ENCODE peak calls at places on chromosomes 2 and 18, in eight cellular contexts. G, E, C, P, K, O, Z and Q are unnamed samples.

GRCh38 chr2:160388464-160389263 is 104.9 kb downstream of the RBMS1 start:
- DNase-seq in P (no peak), C (no peak), G (peak), E (no peak), K (peak), Z (peak), O (no peak), Q (peak)

GRCh38 chr18:14978962-14979535 is 231.1 kb downstream of the ANKRD30B start:
- DNase-seq in Z (no peak), G (peak), C (no peak), O (peak), E (peak), P (peak), K (no peak), Q (no peak)

GRCh38 chr18:14975431-14975830 is 227.5 kb downstream of the ANKRD30B start:
- DNase-seq in O (no peak), K (no peak), C (no peak), G (no peak), Z (no peak), P (no peak), E (no peak), Q (no peak)

GRCh38 chr2:200843993-200844948 is 20.2 kb downstream of the CLK1 start:
- DNase-seq in Z (no peak), P (no peak), G (no peak), O (no peak), K (no peak), E (no peak), C (no peak), Q (no peak)

GRCh38 chr2:222358876-222359275 is 60.1 kb upstream of the PAX3 start:
- DNase-seq in K (peak), E (peak), Z (no peak), O (no peak), P (peak), G (no peak), C (no peak), Q (peak)

GRCh38 chr2:165289069-165289468 is 49.9 kb downstream of the SCN2A start:
- DNase-seq in G (no peak), K (no peak), E (no peak), P (no peak), C (no peak), O (no peak), Z (no peak), Q (no peak)

GRCh38 chr2:85547089-85547858 is 8.3 kb downstream of the MAT2A start:
- DNase-seq in C (no peak), Z (no peak), G (no peak), O (no peak), K (no peak), P (no peak), E (no peak), Q (no peak)

GRCh38 chr2:124894199-124894598 is 869.1 kb downstream of the CNTNAP5 start:
- DNase-seq in P (no peak), E (no peak), C (no peak), O (no peak), G (no peak), Z (no peak), K (no peak), Q (peak)

GRCh38 chr2:18799397-18799796 is 210.0 kb upstream of the NT5C1B start:
- DNase-seq in K (no peak), Z (no peak), O (no peak), E (no peak), C (no peak), P (no peak), G (no peak), Q (peak)

GRCh38 chr18:71321319-71321718 is 1032.5 kb downstream of the SOCS6 start:
- DNase-seq in Z (no peak), C (no peak), P (no peak), K (no peak), O (no peak), E (no peak), G (no peak), Q (no peak)

GRCh38 chr2:180222642-180223041 is 215.5 kb upstream of the CWC22 start:
- DNase-seq in K (no peak), P (peak), E (peak), Z (no peak), C (peak), O (no peak), G (no peak), Q (peak)

GRCh38 chr18:36321636-36322407 is 24.3 kb downstream of the FHOD3 start:
- DNase-seq in C (no peak), E (peak), O (no peak), Z (no peak), G (no peak), P (peak), K (no peak), Q (peak)

GRCh38 chr2:186456941-186457340 is 29.1 kb upstream of the ZC3H15 start:
- DNase-seq in C (peak), K (no peak), Z (no peak), O (no peak), G (no peak), E (peak), P (peak), Q (peak)

GRCh38 chr18:45962461-45962860 is 4.7 kb downstream of the EPG5 start:
- DNase-seq in O (peak), Z (no peak), C (peak), P (peak), E (peak), G (no peak), K (peak), Q (peak)

GRCh38 chr18:75204262-75204977 is 4.5 kb downstream of the PTGR3 start:
- DNase-seq in K (no peak), P (peak), O (peak), Z (peak), C (no peak), E (peak), G (peak), Q (peak)

GRCh38 chr2:100126172-100126571 is 16.2 kb downstream of the AFF3 start:
- DNase-seq in E (no peak), Z (no peak), C (no peak), K (no peak), P (peak), G (no peak), O (no peak), Q (no peak)

GRCh38 chr18:6504605-6505510 is 90.1 kb upstream of the L3MBTL4 start:
- DNase-seq in G (no peak), P (no peak), E (no peak), K (no peak), C (no peak), Z (no peak), O (peak), Q (no peak)

GRCh38 chr2:178419123-178419522 is 31.9 kb downstream of the PRKRA start:
- DNase-seq in G (no peak), P (peak), C (no peak), K (no peak), E (peak), O (no peak), Z (no peak), Q (peak)

GRCh38 chr18:53408271-53408670 is 816.2 kb downstream of the MBD2 start:
- DNase-seq in Z (no peak), O (no peak), C (no peak), E (no peak), P (no peak), G (no peak), K (no peak), Q (no peak)

GRCh38 chr18:48769006-48769646 is 181.6 kb downstream of the SMAD7 start:
- DNase-seq in K (no peak), G (no peak), P (no peak), O (no peak), C (no peak), Z (no peak), E (no peak), Q (no peak)

GRCh38 chr2:86241611-86242010 is 42.4 kb downstream of the MRPL35 start:
- DNase-seq in O (no peak), K (no peak), E (no peak), G (no peak), P (no peak), Z (no peak), C (no peak), Q (no peak)

GRCh38 chr2:186009341-186009740 is 270.7 kb downstream of the FSIP2 start:
- DNase-seq in Z (no peak), P (no peak), K (no peak), O (no peak), E (no peak), G (peak), C (no peak), Q (no peak)

GRCh38 chr18:54392621-54393023 is 34.9 kb downstream of the C18orf54 start:
- DNase-seq in G (peak), E (peak), P (peak), Z (no peak), K (no peak), C (no peak), O (peak), Q (peak)

GRCh38 chr2:107582487-107582886 is 244.2 kb upstream of the RGPD4 start:
- DNase-seq in K (no peak), Z (no peak), G (no peak), O (no peak), E (no peak), P (no peak), C (no peak), Q (no peak)

GRCh38 chr2:879540-879939 is 71.1 kb upstream of the SNTG2 start:
- DNase-seq in O (no peak), K (no peak), P (no peak), C (no peak), Z (peak), E (no peak), G (no peak), Q (no peak)

GRCh38 chr2:108813732-108814131 is 27.2 kb downstream of the CCDC138 start:
- DNase-seq in K (no peak), C (no peak), P (no peak), G (no peak), E (no peak), Z (no peak), O (no peak), Q (no peak)

GRCh38 chr2:7209776-7210555 is 292.8 kb downstream of the RNF144A start:
- DNase-seq in C (no peak), K (no peak), O (no peak), P (peak), E (peak), G (no peak), Z (no peak), Q (no peak)

GRCh38 chr2:167640096-167640495 is 607.3 kb downstream of the STK39 start:
- DNase-seq in O (no peak), C (no peak), Z (no peak), G (no peak), E (no peak), K (no peak), P (no peak), Q (no peak)

GRCh38 chr18:79222790-79223189 is 153.6 kb downstream of the ATP9B start:
- DNase-seq in E (no peak), G (no peak), P (no peak), K (no peak), O (no peak), C (no peak), Z (no peak), Q (no peak)

GRCh38 chr2:231680992-231681852 is 27.1 kb upstream of the PTMA start:
- DNase-seq in C (no peak), E (peak), K (peak), O (peak), Z (peak), G (peak), P (peak), Q (peak)

DNA sequence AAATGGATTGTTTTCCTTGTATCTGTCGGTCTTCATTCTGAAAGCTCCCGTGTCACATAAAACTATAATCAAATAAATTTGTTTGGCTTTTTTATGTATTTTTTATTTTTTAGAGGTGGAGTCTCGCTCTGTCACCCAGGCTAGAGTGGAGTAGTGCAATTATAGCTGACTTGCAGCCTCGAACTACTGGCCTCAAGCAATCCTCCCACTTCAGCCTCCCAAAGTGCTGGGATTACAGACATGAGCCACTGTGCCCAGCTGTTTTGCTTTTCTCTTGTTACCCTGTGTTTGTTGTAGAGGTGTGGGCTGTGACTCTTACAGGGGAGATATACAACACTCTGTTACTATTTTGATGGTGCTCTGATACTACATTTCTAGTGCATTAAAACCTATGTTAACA is 2.2 kb downstream of the GALM start:
- DNase-seq in Z (no peak), K (no peak), E (no peak), G (no peak), P (no peak), O (no peak), C (no peak), Q (no peak)
- H3K4me3 ChIP-seq in Z (no peak), K (peak), E (no peak), G (no peak), P (peak), O (no peak), C (no peak), Q (no peak)

DNA sequence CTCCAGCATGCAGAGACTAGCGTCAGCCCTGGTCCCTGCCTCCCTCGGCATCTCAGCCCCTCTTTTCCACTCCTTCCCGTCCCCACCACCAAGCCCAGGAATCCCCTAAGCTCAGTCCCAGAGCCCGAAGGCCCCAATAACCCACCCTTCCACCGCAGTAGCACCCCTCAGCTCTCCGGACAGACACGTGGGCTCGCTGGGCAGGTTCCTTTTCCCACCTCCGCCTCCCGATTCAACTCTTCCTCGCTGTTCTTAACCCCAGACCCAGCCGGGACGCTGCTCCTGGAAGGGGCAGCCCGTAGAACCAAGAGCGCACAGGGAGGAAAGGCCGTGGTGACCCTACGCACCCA is 1.4 kb downstream of the IHH start:
- DNase-seq in K (no peak), E (no peak), G (peak), C (no peak), Z (no peak), P (no peak), O (no peak), Q (no peak)
- H3K4me3 ChIP-seq in K (peak), E (peak), G (peak), C (no peak), Z (peak), P (peak), O (no peak), Q (no peak)

GRCh38 chr18:33444699-33445098 is 4.2 kb upstream of the CCDC178 start:
- DNase-seq in K (no peak), G (no peak), E (no peak), P (no peak), Z (no peak), O (no peak), C (no peak), Q (no peak)

GRCh38 chr18:33440011-33440383 is 524 bp downstream of the CCDC178 start:
- DNase-seq in C (no peak), G (peak), K (peak), P (peak), O (peak), Z (no peak), E (peak), Q (peak)

GRCh38 chr18:33440384-33441043 is at the start of gene CCDC178:
- DNase-seq in E (peak), Z (peak), O (peak), K (no peak), P (peak), G (peak), C (no peak), Q (peak)
- H3K4me3 ChIP-seq in E (peak), Z (peak), O (peak), K (peak), P (peak), G (peak), C (no peak), Q (peak)

DNA sequence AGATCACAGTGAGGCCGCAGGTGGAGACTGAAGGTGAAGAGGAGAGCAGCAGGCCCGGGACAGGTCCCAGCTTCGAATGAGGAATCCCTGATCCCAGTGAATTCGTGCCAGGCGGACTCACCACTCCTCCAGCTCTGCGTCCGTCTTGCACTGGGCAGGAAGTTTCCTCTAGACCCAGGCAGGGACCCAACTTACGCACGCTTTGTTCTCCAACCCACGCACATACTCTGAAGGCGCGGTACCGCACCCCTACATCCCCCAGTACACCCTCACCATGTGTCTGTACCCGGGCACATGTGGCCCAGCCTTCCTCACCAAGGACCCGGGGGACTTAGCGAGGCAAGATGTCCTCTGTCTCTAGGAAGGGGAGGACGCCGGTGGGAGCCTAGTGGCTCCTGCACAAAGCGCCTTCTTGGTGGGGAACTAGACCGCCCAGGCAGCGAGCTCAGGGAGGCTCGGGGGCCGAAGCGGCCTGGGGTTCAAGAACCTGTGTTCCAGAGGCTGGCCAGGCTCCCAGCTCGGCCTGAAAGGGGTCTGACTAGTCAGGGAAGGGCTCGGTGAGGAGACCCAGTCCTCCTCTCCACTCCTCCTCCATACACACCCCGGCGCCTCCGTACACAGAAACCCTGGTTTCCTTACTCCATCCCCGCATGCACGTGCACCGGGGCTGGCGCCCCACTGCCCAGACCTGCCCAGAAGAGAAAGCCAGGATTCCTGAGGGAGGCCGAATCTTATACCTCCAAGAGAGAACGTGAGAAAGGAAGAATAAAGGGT is 38.3 kb upstream of the ATP6V1B1 start:
- DNase-seq in E (no peak), P (no peak), Z (no peak), K (no peak), C (no peak), G (no peak), O (no peak), Q (peak)
- H3K4me3 ChIP-seq in E (no peak), P (no peak), Z (no peak), K (no peak), C (no peak), G (peak), O (no peak), Q (no peak)

GRCh38 chr2:96751800-96752199 is 8.9 kb upstream of the CNNM4 start:
- DNase-seq in P (no peak), K (no peak), O (no peak), E (no peak), Z (no peak), C (no peak), G (no peak), Q (no peak)

GRCh38 chr2:96747061-96747460 is 7.2 kb upstream of the LMAN2L start:
- DNase-seq in C (no peak), G (no peak), E (no peak), P (peak), Z (no peak), K (no peak), O (no peak), Q (no peak)
- H3K4me3 ChIP-seq in C (no peak), G (no peak), E (no peak), P (no peak), Z (no peak), K (no peak), O (no peak), Q (no peak)

GRCh38 chr2:217935245-217935879 is 67.4 kb downstream of the TNS1 start:
- DNase-seq in Z (peak), P (peak), O (no peak), C (no peak), K (peak), G (peak), E (peak), Q (peak)
- H3K4me3 ChIP-seq in Z (peak), P (peak), O (no peak), C (no peak), K (no peak), G (peak), E (no peak), Q (no peak)